ENCODE peak calls at places on chromosomes 2 and 18, in six cellular contexts. One of them, this sample, is unnamed.

GRCh38 chr2:15023231-15023630 is 390.7 kb downstream of the LRATD1 start:
- DNase-seq in H1: no peak
- DNase-seq in SK-N-SH: no peak
- DNase-seq in HepG2: no peak
- DNase-seq in K562: no peak
- DNase-seq in GM12878: no peak
- DNase-seq in this sample: no peak

GRCh38 chr18:23689616-23690504 is 607 bp downstream of the LAMA3 start:
- DNase-seq in H1: peak; percentile 75
- DNase-seq in SK-N-SH: no peak
- DNase-seq in HepG2: no peak
- DNase-seq in K562: no peak
- DNase-seq in GM12878: no peak
- DNase-seq in this sample: no peak

GRCh38 chr2:18271370-18272147 is 288.9 kb downstream of the RDH14 start:
- DNase-seq in H1: no peak
- DNase-seq in SK-N-SH: no peak
- DNase-seq in HepG2: no peak
- DNase-seq in K562: no peak
- DNase-seq in GM12878: no peak
- DNase-seq in this sample: no peak

GRCh38 chr2:225566798-225567197 is 167.3 kb downstream of the NYAP2 start:
- DNase-seq in H1: no peak
- DNase-seq in SK-N-SH: no peak
- DNase-seq in HepG2: no peak
- DNase-seq in K562: no peak
- DNase-seq in GM12878: no peak
- DNase-seq in this sample: peak; percentile 24

GRCh38 chr18:37248281-37248680 is 317.3 kb downstream of the CELF4 start:
- DNase-seq in H1: no peak
- DNase-seq in SK-N-SH: no peak
- DNase-seq in HepG2: no peak
- DNase-seq in K562: no peak
- DNase-seq in GM12878: no peak
- DNase-seq in this sample: no peak

GRCh38 chr18:56789004-56789888 is 138.1 kb downstream of the WDR7 start:
- DNase-seq in H1: peak; percentile 78
- DNase-seq in SK-N-SH: peak; percentile 4
- DNase-seq in HepG2: peak; percentile 33
- DNase-seq in K562: peak; percentile 30
- DNase-seq in GM12878: no peak
- DNase-seq in this sample: peak; percentile 39

GRCh38 chr2:8441371-8441770 is 240.5 kb upstream of the ID2 start:
- DNase-seq in H1: no peak
- DNase-seq in SK-N-SH: no peak
- DNase-seq in HepG2: no peak
- DNase-seq in K562: no peak
- DNase-seq in GM12878: no peak
- DNase-seq in this sample: no peak

GRCh38 chr2:217998926-217999633 is 3.7 kb downstream of the TNS1 start:
- DNase-seq in H1: no peak
- DNase-seq in SK-N-SH: no peak
- DNase-seq in HepG2: no peak
- DNase-seq in K562: no peak
- DNase-seq in GM12878: no peak
- DNase-seq in this sample: no peak

GRCh38 chr2:215779912-215780311 is 233.4 kb downstream of the MREG start:
- DNase-seq in H1: no peak
- DNase-seq in SK-N-SH: no peak
- DNase-seq in HepG2: no peak
- DNase-seq in K562: no peak
- DNase-seq in GM12878: no peak
- DNase-seq in this sample: no peak

GRCh38 chr2:168552450-168552856 is 96.4 kb downstream of the CERS6 start:
- DNase-seq in H1: peak; percentile 75
- DNase-seq in SK-N-SH: no peak
- DNase-seq in HepG2: no peak
- DNase-seq in K562: no peak
- DNase-seq in GM12878: peak; percentile 63
- DNase-seq in this sample: peak; percentile 58

GRCh38 chr2:212773808-212774339 is 235.3 kb upstream of the ERBB4 start:
- DNase-seq in H1: no peak
- DNase-seq in SK-N-SH: no peak
- DNase-seq in HepG2: no peak
- DNase-seq in K562: no peak
- DNase-seq in GM12878: no peak
- DNase-seq in this sample: no peak

GRCh38 chr2:212777020-212777491 is 238.5 kb upstream of the ERBB4 start:
- DNase-seq in H1: no peak
- DNase-seq in SK-N-SH: peak; percentile 29
- DNase-seq in HepG2: peak; percentile 6
- DNase-seq in K562: no peak
- DNase-seq in GM12878: peak; percentile 17
- DNase-seq in this sample: peak; percentile 5
- TF ChIP-seq GABPA in H1: no peak
- TF ChIP-seq GABPA in SK-N-SH: no peak
- TF ChIP-seq GABPA in HepG2: no peak
- TF ChIP-seq GABPA in K562: no peak
- TF ChIP-seq GABPA in GM12878: no peak
- TF ChIP-seq GABPA in this sample: no peak

GRCh38 chr2:60855989-60856669 is 25.2 kb upstream of the REL start:
- DNase-seq in H1: no peak
- DNase-seq in SK-N-SH: no peak
- DNase-seq in HepG2: no peak
- DNase-seq in K562: no peak
- DNase-seq in GM12878: no peak
- DNase-seq in this sample: no peak
- TF ChIP-seq GABPA in H1: no peak
- TF ChIP-seq GABPA in SK-N-SH: no peak
- TF ChIP-seq GABPA in HepG2: no peak
- TF ChIP-seq GABPA in K562: no peak
- TF ChIP-seq GABPA in GM12878: no peak
- TF ChIP-seq GABPA in this sample: no peak

GRCh38 chr2:97714084-97714949 is 941 bp downstream of the ZAP70 start:
- DNase-seq in H1: no peak
- DNase-seq in SK-N-SH: no peak
- DNase-seq in HepG2: no peak
- DNase-seq in K562: no peak
- DNase-seq in GM12878: no peak
- DNase-seq in this sample: no peak
- TF ChIP-seq GABPA in H1: no peak
- TF ChIP-seq GABPA in SK-N-SH: no peak
- TF ChIP-seq GABPA in HepG2: no peak
- TF ChIP-seq GABPA in K562: no peak
- TF ChIP-seq GABPA in GM12878: no peak
- TF ChIP-seq GABPA in this sample: no peak

GRCh38 chr2:133776936-133777587 is 208.8 kb upstream of the NCKAP5 start:
- DNase-seq in H1: no peak
- DNase-seq in SK-N-SH: no peak
- DNase-seq in HepG2: no peak
- DNase-seq in K562: no peak
- DNase-seq in GM12878: no peak
- DNase-seq in this sample: no peak

GRCh38 chr2:133774675-133775005 is 206.4 kb upstream of the NCKAP5 start:
- DNase-seq in H1: no peak
- DNase-seq in SK-N-SH: no peak
- DNase-seq in HepG2: no peak
- DNase-seq in K562: no peak
- DNase-seq in GM12878: no peak
- DNase-seq in this sample: no peak

GRCh38 chr2:133780099-133780996 is 212.1 kb upstream of the NCKAP5 start:
- DNase-seq in H1: peak; percentile 75
- DNase-seq in SK-N-SH: peak; percentile 48
- DNase-seq in HepG2: peak; percentile 70
- DNase-seq in K562: peak; percentile 57
- DNase-seq in GM12878: peak; percentile 1
- DNase-seq in this sample: no peak

GRCh38 chr2:133780997-133781513 is 212.8 kb upstream of the NCKAP5 start:
- DNase-seq in H1: no peak
- DNase-seq in SK-N-SH: no peak
- DNase-seq in HepG2: no peak
- DNase-seq in K562: no peak
- DNase-seq in GM12878: no peak
- DNase-seq in this sample: no peak

DNA sequence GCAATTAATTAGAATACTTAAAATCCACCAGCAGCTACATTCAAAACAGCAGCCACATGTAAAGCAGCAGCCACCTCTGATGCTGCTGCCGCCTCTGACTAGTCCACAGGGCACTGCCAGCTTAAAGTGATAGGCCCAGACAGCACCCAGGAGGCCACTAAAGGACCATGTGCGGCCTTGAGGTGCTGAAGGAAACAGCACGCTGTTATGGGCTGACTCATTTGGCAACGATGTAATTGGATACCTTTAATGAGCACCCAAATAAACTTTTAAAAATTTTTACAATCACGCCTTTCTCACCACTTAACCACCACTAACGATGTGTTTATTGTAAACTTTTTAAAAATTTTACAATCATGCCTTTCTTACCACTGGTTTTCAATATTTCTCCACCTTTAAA is 209.3 kb upstream of the NCKAP5 start:
- DNase-seq in H1: no peak
- DNase-seq in SK-N-SH: no peak
- DNase-seq in HepG2: no peak
- DNase-seq in K562: no peak
- DNase-seq in GM12878: no peak
- DNase-seq in this sample: no peak
- TF ChIP-seq GABPA in H1: no peak
- TF ChIP-seq GABPA in SK-N-SH: no peak
- TF ChIP-seq GABPA in HepG2: no peak
- TF ChIP-seq GABPA in K562: no peak
- TF ChIP-seq GABPA in GM12878: no peak
- TF ChIP-seq GABPA in this sample: no peak

GRCh38 chr18:62379051-62379450 is 53.9 kb downstream of the TNFRSF11A start:
- DNase-seq in H1: no peak
- DNase-seq in SK-N-SH: no peak
- DNase-seq in HepG2: no peak
- DNase-seq in K562: no peak
- DNase-seq in GM12878: no peak
- DNase-seq in this sample: no peak
- TF ChIP-seq GABPA in H1: no peak
- TF ChIP-seq GABPA in SK-N-SH: no peak
- TF ChIP-seq GABPA in HepG2: no peak
- TF ChIP-seq GABPA in K562: no peak
- TF ChIP-seq GABPA in GM12878: no peak
- TF ChIP-seq GABPA in this sample: no peak

GRCh38 chr2:232013701-232014353 is 52.3 kb downstream of the DIS3L2 start:
- DNase-seq in H1: no peak
- DNase-seq in SK-N-SH: peak; percentile 5
- DNase-seq in HepG2: no peak
- DNase-seq in K562: no peak
- DNase-seq in GM12878: peak; percentile 19
- DNase-seq in this sample: peak; percentile 24
- TF ChIP-seq GABPA in H1: no peak
- TF ChIP-seq GABPA in SK-N-SH: no peak
- TF ChIP-seq GABPA in HepG2: no peak
- TF ChIP-seq GABPA in K562: no peak
- TF ChIP-seq GABPA in GM12878: no peak
- TF ChIP-seq GABPA in this sample: no peak

GRCh38 chr2:120945091-120945490 is 209.4 kb downstream of the GLI2 start:
- DNase-seq in H1: no peak
- DNase-seq in SK-N-SH: no peak
- DNase-seq in HepG2: no peak
- DNase-seq in K562: no peak
- DNase-seq in GM12878: no peak
- DNase-seq in this sample: no peak

GRCh38 chr2:120942658-120943057 is 207.0 kb downstream of the GLI2 start:
- DNase-seq in H1: no peak
- DNase-seq in SK-N-SH: no peak
- DNase-seq in HepG2: no peak
- DNase-seq in K562: no peak
- DNase-seq in GM12878: no peak
- DNase-seq in this sample: no peak

GRCh38 chr2:120944575-120944974 is 208.9 kb downstream of the GLI2 start:
- DNase-seq in H1: no peak
- DNase-seq in SK-N-SH: no peak
- DNase-seq in HepG2: no peak
- DNase-seq in K562: no peak
- DNase-seq in GM12878: no peak
- DNase-seq in this sample: no peak

GRCh38 chr2:120941571-120941970 is 205.9 kb downstream of the GLI2 start:
- DNase-seq in H1: no peak
- DNase-seq in SK-N-SH: no peak
- DNase-seq in HepG2: no peak
- DNase-seq in K562: no peak
- DNase-seq in GM12878: no peak
- DNase-seq in this sample: no peak

DNA sequence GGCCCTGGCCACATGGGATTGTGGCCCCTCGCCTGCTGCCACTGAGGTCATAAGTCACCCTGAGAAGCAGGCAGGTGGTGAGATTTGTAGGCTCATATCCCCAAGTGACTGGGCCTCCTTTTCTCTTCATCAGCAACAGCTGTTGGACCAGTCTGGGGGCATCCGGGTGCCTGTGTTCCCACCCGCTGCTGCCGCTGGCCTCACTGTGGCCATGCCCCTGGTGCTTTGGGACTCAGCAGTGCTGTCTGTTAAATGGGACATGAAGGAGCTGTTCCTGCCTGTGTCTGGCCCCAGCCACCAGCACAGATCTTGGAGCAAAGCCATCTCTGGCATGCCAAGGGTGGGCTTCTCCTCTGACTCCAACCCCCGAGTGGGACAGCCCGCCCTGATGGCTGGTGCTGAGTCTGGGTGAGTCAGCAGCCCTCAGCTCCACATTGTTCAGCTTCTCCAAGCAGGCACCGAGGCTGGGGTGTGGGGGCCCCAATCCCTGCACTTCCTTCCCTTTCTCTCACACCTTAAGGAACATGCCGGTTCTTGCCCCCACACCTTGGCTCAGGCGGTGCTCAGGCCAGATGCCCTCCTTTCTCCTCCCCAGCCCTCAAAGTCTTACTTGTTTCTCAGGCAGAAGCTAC is 207.9 kb downstream of the GLI2 start:
- DNase-seq in H1: no peak
- DNase-seq in SK-N-SH: no peak
- DNase-seq in HepG2: no peak
- DNase-seq in K562: no peak
- DNase-seq in GM12878: no peak
- DNase-seq in this sample: no peak
- TF ChIP-seq GABPA in H1: no peak
- TF ChIP-seq GABPA in SK-N-SH: no peak
- TF ChIP-seq GABPA in HepG2: no peak
- TF ChIP-seq GABPA in K562: no peak
- TF ChIP-seq GABPA in GM12878: no peak
- TF ChIP-seq GABPA in this sample: no peak

DNA sequence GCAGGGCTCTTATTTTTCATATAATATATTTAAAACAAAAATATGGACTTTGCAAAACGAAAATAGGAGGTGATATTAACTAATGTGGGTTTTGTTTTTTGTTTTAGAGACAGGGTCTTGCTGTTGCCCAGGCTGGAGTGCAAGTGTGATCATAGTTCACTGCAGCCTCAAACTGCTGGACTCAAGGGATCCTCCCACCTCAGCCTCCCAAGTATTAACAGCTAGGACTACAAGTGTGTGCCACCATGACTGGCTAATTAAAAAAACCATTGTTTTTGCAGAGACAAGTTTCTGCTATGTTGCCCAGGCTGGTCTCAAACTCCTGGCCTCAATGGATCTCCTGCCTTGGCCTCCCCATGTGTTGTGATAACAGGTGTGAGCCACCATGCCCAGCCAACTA is 70.4 kb upstream of the FZD5 start:
- DNase-seq in H1: no peak
- DNase-seq in SK-N-SH: no peak
- DNase-seq in HepG2: no peak
- DNase-seq in K562: no peak
- DNase-seq in GM12878: no peak
- DNase-seq in this sample: no peak
- TF ChIP-seq GABPA in H1: no peak
- TF ChIP-seq GABPA in SK-N-SH: no peak
- TF ChIP-seq GABPA in HepG2: no peak
- TF ChIP-seq GABPA in K562: no peak
- TF ChIP-seq GABPA in GM12878: no peak
- TF ChIP-seq GABPA in this sample: no peak

GRCh38 chr18:7617738-7618422 is 50.8 kb downstream of the PTPRM start:
- DNase-seq in H1: no peak
- DNase-seq in SK-N-SH: no peak
- DNase-seq in HepG2: no peak
- DNase-seq in K562: no peak
- DNase-seq in GM12878: no peak
- DNase-seq in this sample: no peak
- TF ChIP-seq GABPA in H1: no peak
- TF ChIP-seq GABPA in SK-N-SH: no peak
- TF ChIP-seq GABPA in HepG2: no peak
- TF ChIP-seq GABPA in K562: no peak
- TF ChIP-seq GABPA in GM12878: no peak
- TF ChIP-seq GABPA in this sample: no peak